ENCODE peak calls at places on chromosomes 7 and 10, in seven cellular contexts. R is EH; Z is naive thymus-derived CD4-positive, alpha-beta T cell; N is posterior vena cava; L is cardiac fibroblast; Q is activated CD4-positive, alpha-beta T cell treated with anti-CD3 and anti-CD28 coated beads, Interleukin-2, amount 50 U/mL, for 48 hours; D is iris pigment epithelial cell. T is an unnamed sample.

GRCh38 chr10:8489823-8490222 is 435.3 kb downstream of the GATA3 start:
- DNase-seq in R (no peak), Z (no peak), N (no peak), L (no peak), Q (no peak), D (no peak), T (no peak)

GRCh38 chr7:108660465-108660864 is 90.8 kb downstream of the DNAJB9 start:
- DNase-seq in R (peak), Z (no peak), N (no peak), L (peak), Q (no peak), D (no peak), T (peak)

GRCh38 chr10:108911814-108912541 is 1011.3 kb downstream of the XPNPEP1 start:
- DNase-seq in R (peak), Z (no peak), N (peak), L (peak), Q (no peak), D (peak), T (peak)

GRCh38 chr7:106774768-106775551 is 90.1 kb upstream of the PIK3CG start:
- DNase-seq in R (no peak), Z (no peak), N (no peak), L (peak), Q (peak), D (peak), T (peak)

GRCh38 chr10:44971419-44971818 is 7.2 kb downstream of the DEPP1 start:
- DNase-seq in R (no peak), Z (no peak), N (peak), L (no peak), Q (no peak), D (no peak), T (no peak)

GRCh38 chr7:152406491-152406890 is 29.3 kb downstream of the KMT2C start:
- DNase-seq in R (no peak), Z (no peak), N (no peak), L (no peak), Q (no peak), D (no peak), T (no peak)

GRCh38 chr7:5661941-5662340 is 119.5 kb downstream of the RNF216 start:
- DNase-seq in R (no peak), Z (no peak), N (peak), L (peak), Q (no peak), D (no peak), T (no peak)

GRCh38 chr10:25744574-25744973 is 189.5 kb upstream of the MYO3A start:
- DNase-seq in R (no peak), Z (no peak), N (no peak), L (no peak), Q (no peak), D (no peak), T (no peak)

GRCh38 chr7:46145412-46145811 is 224.3 kb upstream of the IGFBP3 start:
- DNase-seq in R (peak), Z (no peak), N (peak), L (peak), Q (no peak), D (peak), T (peak)

GRCh38 chr10:77603529-77603927 is 34.1 kb downstream of the KCNMA1 start:
- DNase-seq in R (peak), Z (no peak), N (peak), L (no peak), Q (no peak), D (no peak), T (peak)

GRCh38 chr10:1665681-1666080 is 71.6 kb downstream of the ADARB2 start:
- DNase-seq in R (no peak), Z (no peak), N (peak), L (no peak), Q (no peak), D (no peak), T (no peak)

GRCh38 chr7:78134256-78134655 is 335.7 kb downstream of the PHTF2 start:
- DNase-seq in R (peak), Z (no peak), N (no peak), L (peak), Q (no peak), D (peak), T (peak)

GRCh38 chr7:89027781-89028180 is 232.2 kb upstream of the TEX47 start:
- DNase-seq in R (no peak), Z (no peak), N (no peak), L (no peak), Q (no peak), D (no peak), T (no peak)

GRCh38 chr10:129323311-129323710 is 143.7 kb upstream of the MGMT start:
- DNase-seq in R (no peak), Z (no peak), N (no peak), L (no peak), Q (no peak), D (no peak), T (no peak)

GRCh38 chr10:91598211-91598981 is 34.5 kb downstream of the PPP1R3C start:
- DNase-seq in R (peak), Z (no peak), N (no peak), L (peak), Q (no peak), D (peak), T (peak)

GRCh38 chr7:420142-421055 is 99.2 kb downstream of the PDGFA start:
- DNase-seq in R (no peak), Z (no peak), N (peak), L (no peak), Q (no peak), D (no peak), T (no peak)

GRCh38 chr10:30455816-30456215 is 21.8 kb downstream of the MAP3K8 start:
- DNase-seq in R (no peak), Z (peak), N (no peak), L (no peak), Q (no peak), D (no peak), T (no peak)

GRCh38 chr7:7176421-7177043 is 5.8 kb upstream of the C1GALT1 start:
- DNase-seq in R (peak), Z (no peak), N (no peak), L (peak), Q (no peak), D (peak), T (peak)

GRCh38 chr10:118960166-118961090 is 69.1 kb upstream of the NANOS1 start:
- DNase-seq in R (peak), Z (no peak), N (peak), L (peak), Q (no peak), D (no peak), T (no peak)

GRCh38 chr7:27303021-27303420 is 60.4 kb downstream of the EVX1 start:
- DNase-seq in R (no peak), Z (no peak), N (no peak), L (no peak), Q (no peak), D (peak), T (peak)

GRCh38 chr10:30542001-30542861 is 87.3 kb downstream of the LYZL2 start:
- DNase-seq in R (no peak), Z (no peak), N (no peak), L (no peak), Q (no peak), D (peak), T (peak)

GRCh38 chr10:120984221-120984620 is 133.1 kb downstream of the WDR11 start:
- DNase-seq in R (no peak), Z (no peak), N (no peak), L (no peak), Q (no peak), D (no peak), T (no peak)

GRCh38 chr10:43055217-43055616 is 21.7 kb upstream of the RET start:
- DNase-seq in R (no peak), Z (no peak), N (no peak), L (no peak), Q (no peak), D (no peak), T (no peak)

GRCh38 chr10:62112325-62112724 is 156.3 kb downstream of the RTKN2 start:
- DNase-seq in R (peak), Z (no peak), N (no peak), L (no peak), Q (no peak), D (no peak), T (peak)

GRCh38 chr7:114370177-114370576 is 44.4 kb upstream of the FOXP2 start:
- DNase-seq in R (no peak), Z (no peak), N (no peak), L (no peak), Q (no peak), D (no peak), T (no peak)

GRCh38 chr7:127918130-127918529 is 113.1 kb downstream of the LRRC4 start:
- DNase-seq in R (no peak), Z (no peak), N (no peak), L (no peak), Q (no peak), D (no peak), T (no peak)

GRCh38 chr10:18312385-18313145 is 172.3 kb downstream of the CACNB2 start:
- DNase-seq in R (peak), Z (no peak), N (no peak), L (peak), Q (no peak), D (peak), T (peak)

GRCh38 chr10:25061711-25062455 is 45.5 kb downstream of the THNSL1 start:
- DNase-seq in R (no peak), Z (no peak), N (no peak), L (peak), Q (no peak), D (peak), T (peak)

GRCh38 chr10:42809670-42810069 is 27.1 kb downstream of the BMS1 start:
- DNase-seq in R (no peak), Z (no peak), N (no peak), L (no peak), Q (no peak), D (no peak), T (no peak)

GRCh38 chr7:131071786-131072504 is 255.7 kb upstream of the MKLN1 start:
- DNase-seq in R (peak), Z (no peak), N (peak), L (peak), Q (no peak), D (no peak), T (peak)

GRCh38 chr10:108561649-108562048 is 1361.7 kb downstream of the XPNPEP1 start:
- DNase-seq in R (peak), Z (no peak), N (no peak), L (peak), Q (no peak), D (peak), T (no peak)